ENCODE peak calls at places on chromosomes 5 and 9, in eight cellular contexts. One of them, this sample, is unnamed.

GRCh38 chr9:137439158-137439714 is 1.9 kb downstream of the ENTPD8 start:
- DNase-seq in AG04450: no peak
- DNase-seq in A549: no peak
- DNase-seq in astrocyte of the cerebellum: no peak
- DNase-seq in HFFc6: no peak
- DNase-seq in chondrocyte: peak
- DNase-seq in fibroblast of mammary gland: no peak
- DNase-seq in Calu3: no peak
- DNase-seq in this sample: no peak

GRCh38 chr5:42507451-42508092 is 84.3 kb downstream of the GHR start:
- DNase-seq in astrocyte of the cerebellum: no peak
- DNase-seq in chondrocyte: no peak
- DNase-seq in A549: no peak
- DNase-seq in AG04450: no peak
- DNase-seq in fibroblast of mammary gland: no peak
- DNase-seq in HFFc6: no peak
- DNase-seq in Calu3: no peak
- DNase-seq in this sample: no peak

GRCh38 chr9:15104826-15105420 is 194.7 kb upstream of the FREM1 start:
- DNase-seq in chondrocyte: no peak
- DNase-seq in HFFc6: peak
- DNase-seq in Calu3: peak
- DNase-seq in A549: peak
- DNase-seq in AG04450: peak
- DNase-seq in astrocyte of the cerebellum: peak
- DNase-seq in fibroblast of mammary gland: peak
- DNase-seq in this sample: peak

GRCh38 chr5:112604741-112605390 is 132.8 kb upstream of the APC start:
- DNase-seq in chondrocyte: no peak
- DNase-seq in astrocyte of the cerebellum: no peak
- DNase-seq in fibroblast of mammary gland: peak
- DNase-seq in AG04450: no peak
- DNase-seq in HFFc6: no peak
- DNase-seq in Calu3: peak
- DNase-seq in A549: no peak
- DNase-seq in this sample: no peak

GRCh38 chr5:36029914-36030313 is 36.8 kb downstream of the UGT3A2 start:
- DNase-seq in fibroblast of mammary gland: no peak
- DNase-seq in chondrocyte: no peak
- DNase-seq in A549: no peak
- DNase-seq in AG04450: no peak
- DNase-seq in astrocyte of the cerebellum: no peak
- DNase-seq in Calu3: no peak
- DNase-seq in HFFc6: no peak
- DNase-seq in this sample: no peak

GRCh38 chr5:112968411-112969106 is 8.0 kb upstream of the DCP2 start:
- DNase-seq in astrocyte of the cerebellum: no peak
- DNase-seq in A549: no peak
- DNase-seq in fibroblast of mammary gland: no peak
- DNase-seq in AG04450: peak
- DNase-seq in chondrocyte: no peak
- DNase-seq in Calu3: no peak
- DNase-seq in HFFc6: no peak
- DNase-seq in this sample: no peak

GRCh38 chr9:4762889-4763521 is 22.0 kb upstream of the AK3 start:
- DNase-seq in HFFc6: no peak
- DNase-seq in chondrocyte: no peak
- DNase-seq in astrocyte of the cerebellum: no peak
- DNase-seq in AG04450: no peak
- DNase-seq in Calu3: no peak
- DNase-seq in A549: no peak
- DNase-seq in fibroblast of mammary gland: peak
- DNase-seq in this sample: no peak

GRCh38 chr5:13783731-13784130 is 160.8 kb downstream of the DNAH5 start:
- DNase-seq in A549: no peak
- DNase-seq in AG04450: no peak
- DNase-seq in fibroblast of mammary gland: no peak
- DNase-seq in astrocyte of the cerebellum: no peak
- DNase-seq in HFFc6: no peak
- DNase-seq in chondrocyte: no peak
- DNase-seq in Calu3: no peak
- DNase-seq in this sample: no peak

GRCh38 chr9:135617991-135618411 is 21.3 kb downstream of the GLT6D1 start:
- DNase-seq in AG04450: no peak
- DNase-seq in astrocyte of the cerebellum: no peak
- DNase-seq in fibroblast of mammary gland: no peak
- DNase-seq in A549: no peak
- DNase-seq in Calu3: no peak
- DNase-seq in chondrocyte: no peak
- DNase-seq in HFFc6: no peak
- DNase-seq in this sample: no peak

GRCh38 chr5:79173626-79174025 is 62.0 kb downstream of the BHMT start:
- DNase-seq in A549: no peak
- DNase-seq in HFFc6: no peak
- DNase-seq in fibroblast of mammary gland: no peak
- DNase-seq in AG04450: no peak
- DNase-seq in chondrocyte: no peak
- DNase-seq in astrocyte of the cerebellum: no peak
- DNase-seq in Calu3: peak
- DNase-seq in this sample: no peak

GRCh38 chr9:98380065-98380681 is 124.7 kb upstream of the TBC1D2 start:
- DNase-seq in AG04450: no peak
- DNase-seq in A549: no peak
- DNase-seq in astrocyte of the cerebellum: no peak
- DNase-seq in Calu3: peak
- DNase-seq in chondrocyte: no peak
- DNase-seq in HFFc6: peak
- DNase-seq in fibroblast of mammary gland: peak
- DNase-seq in this sample: no peak

GRCh38 chr5:95084757-95085156 is 200.1 kb downstream of the MCTP1 start:
- DNase-seq in HFFc6: no peak
- DNase-seq in astrocyte of the cerebellum: no peak
- DNase-seq in fibroblast of mammary gland: peak
- DNase-seq in Calu3: no peak
- DNase-seq in AG04450: no peak
- DNase-seq in A549: no peak
- DNase-seq in chondrocyte: no peak
- DNase-seq in this sample: no peak

GRCh38 chr5:67335391-67335790 is 138.8 kb upstream of the CD180 start:
- DNase-seq in fibroblast of mammary gland: no peak
- DNase-seq in A549: no peak
- DNase-seq in Calu3: no peak
- DNase-seq in AG04450: no peak
- DNase-seq in chondrocyte: no peak
- DNase-seq in astrocyte of the cerebellum: no peak
- DNase-seq in HFFc6: no peak
- DNase-seq in this sample: no peak

GRCh38 chr5:96597441-96598020 is 64.6 kb upstream of the CAST start:
- DNase-seq in Calu3: no peak
- DNase-seq in fibroblast of mammary gland: peak
- DNase-seq in chondrocyte: no peak
- DNase-seq in astrocyte of the cerebellum: no peak
- DNase-seq in AG04450: no peak
- DNase-seq in HFFc6: peak
- DNase-seq in A549: no peak
- DNase-seq in this sample: no peak

GRCh38 chr5:96590796-96591195 is 71.4 kb upstream of the CAST start:
- DNase-seq in Calu3: no peak
- DNase-seq in A549: no peak
- DNase-seq in chondrocyte: no peak
- DNase-seq in HFFc6: no peak
- DNase-seq in astrocyte of the cerebellum: no peak
- DNase-seq in AG04450: no peak
- DNase-seq in fibroblast of mammary gland: peak
- DNase-seq in this sample: no peak

GRCh38 chr5:96601200-96601599 is 61.0 kb upstream of the CAST start:
- DNase-seq in A549: no peak
- DNase-seq in HFFc6: no peak
- DNase-seq in astrocyte of the cerebellum: no peak
- DNase-seq in Calu3: no peak
- DNase-seq in chondrocyte: no peak
- DNase-seq in AG04450: no peak
- DNase-seq in fibroblast of mammary gland: no peak
- DNase-seq in this sample: no peak

GRCh38 chr5:96595300-96596090 is 66.7 kb upstream of the CAST start:
- DNase-seq in astrocyte of the cerebellum: no peak
- DNase-seq in A549: no peak
- DNase-seq in chondrocyte: no peak
- DNase-seq in AG04450: no peak
- DNase-seq in fibroblast of mammary gland: peak
- DNase-seq in Calu3: peak
- DNase-seq in HFFc6: no peak
- DNase-seq in this sample: peak
- TF ChIP-seq CTCF in astrocyte of the cerebellum: peak
- TF ChIP-seq CTCF in A549: no peak
- TF ChIP-seq CTCF in chondrocyte: peak
- TF ChIP-seq CTCF in AG04450: peak
- TF ChIP-seq CTCF in fibroblast of mammary gland: peak
- TF ChIP-seq CTCF in Calu3: peak
- TF ChIP-seq CTCF in HFFc6: peak
- TF ChIP-seq CTCF in this sample: peak

GRCh38 chr5:140791111-140791510 is 3.5 kb upstream of the PCDHA2 start:
- DNase-seq in A549: no peak
- DNase-seq in fibroblast of mammary gland: no peak
- DNase-seq in astrocyte of the cerebellum: no peak
- DNase-seq in chondrocyte: no peak
- DNase-seq in AG04450: no peak
- DNase-seq in Calu3: no peak
- DNase-seq in HFFc6: no peak
- DNase-seq in this sample: no peak

GRCh38 chr5:140796718-140797095 is 2.1 kb downstream of the PCDHA2 start:
- DNase-seq in fibroblast of mammary gland: no peak
- DNase-seq in AG04450: no peak
- DNase-seq in chondrocyte: peak
- DNase-seq in HFFc6: no peak
- DNase-seq in Calu3: no peak
- DNase-seq in astrocyte of the cerebellum: no peak
- DNase-seq in A549: no peak
- DNase-seq in this sample: no peak

GRCh38 chr5:140795259-140795641 is 598 bp downstream of the PCDHA2 start:
- DNase-seq in HFFc6: no peak
- DNase-seq in AG04450: no peak
- DNase-seq in astrocyte of the cerebellum: no peak
- DNase-seq in chondrocyte: no peak
- DNase-seq in A549: peak
- DNase-seq in fibroblast of mammary gland: no peak
- DNase-seq in Calu3: no peak
- DNase-seq in this sample: no peak

DNA sequence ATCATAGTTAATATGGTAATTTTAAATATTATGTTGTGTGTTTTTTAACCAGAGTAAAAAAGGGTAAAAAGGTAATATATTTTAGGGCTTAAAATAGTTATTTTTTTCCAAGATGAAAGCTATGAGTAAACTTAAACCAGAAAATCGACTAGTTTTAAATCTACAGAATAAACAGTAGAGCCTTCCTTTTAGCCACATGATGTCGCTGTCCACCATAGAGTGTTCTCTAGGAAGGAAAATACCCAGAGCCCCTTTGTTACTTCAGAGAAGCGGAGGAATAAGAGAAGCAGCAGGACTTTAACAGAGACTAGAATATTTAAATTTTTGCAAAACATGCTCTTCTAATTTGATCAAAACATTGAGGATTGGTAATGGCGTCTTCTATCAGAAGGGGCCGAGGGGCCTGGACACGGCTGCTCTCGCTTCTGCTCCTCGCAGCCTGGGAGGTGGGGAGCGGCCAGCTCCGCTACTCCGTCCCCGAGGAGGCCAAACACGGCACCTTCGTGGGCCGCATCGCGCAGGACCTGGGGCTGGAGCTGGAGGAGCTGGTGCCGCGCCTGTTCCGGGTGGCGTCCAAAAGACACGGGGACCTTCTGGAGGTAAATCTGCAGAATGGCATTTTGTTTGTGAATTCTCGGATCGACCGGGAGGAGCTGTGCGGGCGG is at the start of gene PCDHA2:
- DNase-seq in astrocyte of the cerebellum: no peak
- DNase-seq in AG04450: no peak
- DNase-seq in Calu3: no peak
- DNase-seq in chondrocyte: no peak
- DNase-seq in HFFc6: no peak
- DNase-seq in fibroblast of mammary gland: peak
- DNase-seq in A549: peak
- DNase-seq in this sample: no peak
- TF ChIP-seq CTCF in astrocyte of the cerebellum: no peak
- TF ChIP-seq CTCF in AG04450: no peak
- TF ChIP-seq CTCF in Calu3: no peak
- TF ChIP-seq CTCF in chondrocyte: no peak
- TF ChIP-seq CTCF in HFFc6: peak
- TF ChIP-seq CTCF in fibroblast of mammary gland: peak
- TF ChIP-seq CTCF in A549: no peak
- TF ChIP-seq CTCF in this sample: no peak

GRCh38 chr5:69414885-69415583 is at the start of gene MARVELD2:
- DNase-seq in A549: peak
- DNase-seq in Calu3: peak
- DNase-seq in AG04450: no peak
- DNase-seq in chondrocyte: no peak
- DNase-seq in astrocyte of the cerebellum: peak
- DNase-seq in HFFc6: no peak
- DNase-seq in fibroblast of mammary gland: no peak
- DNase-seq in this sample: no peak
- TF ChIP-seq CTCF in A549: peak
- TF ChIP-seq CTCF in Calu3: no peak
- TF ChIP-seq CTCF in AG04450: peak
- TF ChIP-seq CTCF in chondrocyte: peak
- TF ChIP-seq CTCF in astrocyte of the cerebellum: peak
- TF ChIP-seq CTCF in HFFc6: no peak
- TF ChIP-seq CTCF in fibroblast of mammary gland: no peak
- TF ChIP-seq CTCF in this sample: peak

DNA sequence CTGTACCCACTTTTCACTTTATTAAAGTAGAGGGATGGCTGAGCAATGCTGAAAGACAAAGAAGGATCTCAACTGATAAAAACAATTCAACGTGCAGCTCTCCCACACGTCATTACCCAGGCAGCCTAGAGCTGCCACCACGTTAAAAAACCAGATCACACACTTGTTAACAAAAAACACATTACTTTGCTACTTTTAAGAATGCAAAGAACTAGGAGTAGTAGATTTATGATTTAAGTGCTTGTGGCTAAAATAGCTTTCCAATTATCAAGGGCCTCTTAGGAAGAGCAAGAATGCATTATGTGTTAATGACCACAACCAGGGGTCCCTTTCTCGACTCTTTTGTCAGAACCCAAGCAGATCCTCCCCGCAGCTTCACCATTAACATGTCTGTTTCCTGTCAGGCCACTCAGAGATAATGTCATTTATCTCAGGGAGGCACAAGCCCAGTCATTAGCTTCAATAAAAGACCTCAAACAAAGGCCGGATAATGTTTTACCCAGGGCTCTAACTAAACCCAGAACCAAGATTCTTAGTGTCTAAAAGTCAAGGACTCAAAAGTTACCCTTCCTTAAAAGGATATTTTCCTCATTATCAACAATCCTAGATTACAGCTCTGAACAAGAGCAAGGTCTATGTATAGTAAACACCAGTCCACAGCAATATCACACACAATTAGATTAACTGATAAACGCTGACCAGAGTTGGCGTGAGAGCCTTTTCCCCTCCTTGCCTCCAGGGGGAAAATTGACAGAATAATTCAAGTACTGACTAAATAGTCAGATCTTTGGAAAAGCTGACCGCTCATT is 7.5 kb downstream of the ZNF608 start:
- DNase-seq in chondrocyte: no peak
- DNase-seq in Calu3: no peak
- DNase-seq in AG04450: no peak
- DNase-seq in A549: no peak
- DNase-seq in HFFc6: no peak
- DNase-seq in fibroblast of mammary gland: no peak
- DNase-seq in astrocyte of the cerebellum: no peak
- DNase-seq in this sample: no peak
- TF ChIP-seq CTCF in chondrocyte: peak
- TF ChIP-seq CTCF in Calu3: peak
- TF ChIP-seq CTCF in AG04450: no peak
- TF ChIP-seq CTCF in A549: no peak
- TF ChIP-seq CTCF in HFFc6: no peak
- TF ChIP-seq CTCF in fibroblast of mammary gland: no peak
- TF ChIP-seq CTCF in astrocyte of the cerebellum: no peak
- TF ChIP-seq CTCF in this sample: peak

This sample was measured in GM12864.